ENCODE peak calls at places on chromosomes 11 and 22, in eight cellular contexts. V is NCI-H524, Q is AG20443, S is cardiac muscle cell, T is KG1, W is NCI-H1694, P is fibroblast of pulmonary artery, I is skeletal muscle cell. Y is an unnamed sample.

GRCh38 chr11:95147364-95147905 is 57.8 kb downstream of the ENDOD1 start:
- DNase-seq in V (peak), Q (peak), S (peak), T (peak), W (no peak), P (peak), I (peak), Y (peak)

GRCh38 chr22:33658775-33659174 is 261.5 kb downstream of the LARGE1 start:
- DNase-seq in V (no peak), Q (peak), S (peak), T (no peak), W (no peak), P (peak), I (peak), Y (no peak)

GRCh38 chr11:11641581-11641980 is 19.8 kb upstream of the GALNT18 start:
- DNase-seq in V (no peak), Q (no peak), S (peak), T (no peak), W (no peak), P (no peak), I (no peak), Y (no peak)

GRCh38 chr11:123469089-123469488 is 39.0 kb downstream of the GRAMD1B start:
- DNase-seq in V (peak), Q (no peak), S (peak), T (no peak), W (no peak), P (peak), I (no peak), Y (no peak)

GRCh38 chr11:109590782-109591181 is 168.8 kb downstream of the C11orf87 start:
- DNase-seq in V (no peak), Q (no peak), S (no peak), T (no peak), W (no peak), P (peak), I (no peak), Y (no peak)

GRCh38 chr11:86509579-86509978 is 134.9 kb downstream of the CCDC81 start:
- DNase-seq in V (no peak), Q (no peak), S (peak), T (no peak), W (no peak), P (no peak), I (no peak), Y (no peak)

GRCh38 chr11:1472180-1473005 is 14.2 kb downstream of the MOB2 start:
- DNase-seq in V (no peak), Q (no peak), S (no peak), T (no peak), W (no peak), P (no peak), I (no peak), Y (no peak)

GRCh38 chr11:18105086-18105801 is 638 bp downstream of the SAAL1 start:
- DNase-seq in V (no peak), Q (no peak), S (no peak), T (no peak), W (no peak), P (no peak), I (no peak), Y (peak)

GRCh38 chr11:8288166-8288772 is 24.6 kb upstream of the LMO1 start:
- DNase-seq in V (no peak), Q (no peak), S (no peak), T (no peak), W (no peak), P (no peak), I (no peak), Y (no peak)

GRCh38 chr22:32904044-32904443 is 102.5 kb downstream of the TIMP3 start:
- DNase-seq in V (peak), Q (peak), S (peak), T (no peak), W (no peak), P (peak), I (no peak), Y (peak)

GRCh38 chr22:43481528-43482309 is 69.9 kb downstream of the MPPED1 start:
- DNase-seq in V (peak), Q (no peak), S (no peak), T (peak), W (peak), P (no peak), I (no peak), Y (no peak)

GRCh38 chr22:48835857-48836672 is 991.6 kb downstream of the BRD1 start:
- DNase-seq in V (no peak), Q (no peak), S (no peak), T (no peak), W (no peak), P (no peak), I (no peak), Y (no peak)

GRCh38 chr11:35619030-35619753 is 932 bp downstream of the FJX1 start:
- DNase-seq in V (peak), Q (peak), S (peak), T (no peak), W (no peak), P (peak), I (no peak), Y (peak)

GRCh38 chr11:96524475-96524874 is 134.7 kb downstream of the JRKL start:
- DNase-seq in V (no peak), Q (no peak), S (peak), T (no peak), W (no peak), P (peak), I (no peak), Y (no peak)

GRCh38 chr11:12110714-12111481 is 508 bp downstream of the MICAL2 start:
- DNase-seq in V (peak), Q (no peak), S (no peak), T (no peak), W (no peak), P (no peak), I (no peak), Y (no peak)

GRCh38 chr11:495537-495931 is 11.5 kb downstream of the RNH1 start:
- DNase-seq in V (no peak), Q (peak), S (no peak), T (no peak), W (no peak), P (no peak), I (no peak), Y (no peak)

GRCh38 chr11:47946682-47947575 is 33.4 kb upstream of the PTPRJ start:
- DNase-seq in V (no peak), Q (peak), S (peak), T (no peak), W (no peak), P (peak), I (peak), Y (peak)

GRCh38 chr22:42256930-42257329 is 13.5 kb downstream of the TCF20 start:
- DNase-seq in V (no peak), Q (no peak), S (no peak), T (no peak), W (no peak), P (no peak), I (no peak), Y (no peak)

GRCh38 chr11:88484873-88485621 is 147.5 kb upstream of the CTSC start:
- DNase-seq in V (peak), Q (peak), S (peak), T (peak), W (no peak), P (peak), I (no peak), Y (peak)

GRCh38 chr11:800473-800872 is 2.4 kb upstream of the SLC25A22 start:
- DNase-seq in V (no peak), Q (no peak), S (no peak), T (no peak), W (no peak), P (no peak), I (no peak), Y (no peak)

GRCh38 chr22:43100223-43100622 is 10.3 kb upstream of the BIK start:
- DNase-seq in V (no peak), Q (no peak), S (no peak), T (no peak), W (no peak), P (no peak), I (no peak), Y (no peak)

GRCh38 chr11:102451693-102452460 is 688 bp downstream of the TMEM123 start:
- DNase-seq in V (peak), Q (peak), S (peak), T (peak), W (no peak), P (peak), I (no peak), Y (peak)

GRCh38 chr11:1337647-1338007 is 28.2 kb upstream of the TOLLIP start:
- DNase-seq in V (no peak), Q (no peak), S (no peak), T (no peak), W (no peak), P (no peak), I (no peak), Y (no peak)

GRCh38 chr22:39234157-39234793 is 10.5 kb downstream of the PDGFB start:
- DNase-seq in V (no peak), Q (no peak), S (peak), T (no peak), W (no peak), P (peak), I (no peak), Y (no peak)

GRCh38 chr11:91927448-91927847 is 297.2 kb upstream of the FAT3 start:
- DNase-seq in V (peak), Q (no peak), S (no peak), T (no peak), W (no peak), P (no peak), I (no peak), Y (no peak)

Y was measured in RWPE1.